ENCODE peak calls at places on chromosome 15, in five cellular contexts. I is HCT116, A is HepG2, X is SK-N-SH, S is GM12878. E is an unnamed sample.

GRCh38 chr15:40769310-40770146 is at the start of gene C15orf62:
- DNase-seq in S (peak; percentile 53), I (no peak), X (peak; percentile 75), A (no peak), E (no peak)

GRCh38 chr15:71301958-71302621 is 186.8 kb downstream of the THSD4 start:
- DNase-seq in I (no peak), X (no peak), A (no peak), S (no peak), E (no peak)

GRCh38 chr15:76196286-76196948 is 114.9 kb downstream of the ETFA start:
- DNase-seq in A (peak; percentile 86), I (peak; percentile 36), X (peak; percentile 79), S (no peak), E (peak; percentile 47)

GRCh38 chr15:31365655-31366127 is 39.1 kb downstream of the KLF13 start:
- DNase-seq in S (no peak), I (no peak), X (peak; percentile 78), A (no peak), E (peak; percentile 23)

GRCh38 chr15:98856540-98856907 is 151.1 kb downstream of the PGPEP1L start:
- DNase-seq in A (no peak), X (no peak), I (no peak), S (no peak), E (no peak)

GRCh38 chr15:75029378-75030022 is 6.1 kb downstream of the PPCDC start:
- DNase-seq in X (peak; percentile 87), A (peak; percentile 66), S (no peak), I (peak; percentile 51), E (peak; percentile 57)

GRCh38 chr15:79310612-79310984 is 314 bp upstream of the TMED3 start:
- DNase-seq in X (no peak), S (no peak), I (no peak), A (peak; percentile 9), E (peak; percentile 31)

GRCh38 chr15:36400936-36401585 is 178.4 kb upstream of the CDIN1 start:
- DNase-seq in I (no peak), A (no peak), X (no peak), S (no peak), E (no peak)

GRCh38 chr15:90160781-90161727 is 40.1 kb upstream of the SEMA4B start:
- DNase-seq in I (no peak), S (no peak), X (no peak), A (peak; percentile 68), E (no peak)

GRCh38 chr15:40536501-40536900 is 28.3 kb downstream of the CCDC32 start:
- DNase-seq in X (no peak), A (no peak), S (no peak), I (no peak), E (no peak)

GRCh38 chr15:67850995-67851535 is 11.2 kb upstream of the RNU6-1 start:
- DNase-seq in A (peak; percentile 51), X (no peak), S (peak; percentile 52), I (peak; percentile 28), E (no peak)

GRCh38 chr15:77580991-77581682 is 51.6 kb downstream of the LINGO1 start:
- DNase-seq in A (no peak), S (no peak), I (no peak), X (no peak), E (no peak)

GRCh38 chr15:75359537-75360250 is 8.7 kb downstream of the MAN2C1 start:
- DNase-seq in X (no peak), I (no peak), S (no peak), A (no peak), E (no peak)

GRCh38 chr15:31148622-31149505 is 47.3 kb upstream of the TRPM1 start:
- DNase-seq in X (no peak), A (no peak), S (no peak), I (no peak), E (no peak)

GRCh38 chr15:69920232-69920631 is 177.5 kb downstream of the TLE3 start:
- DNase-seq in S (no peak), X (no peak), A (no peak), I (no peak), E (no peak)

GRCh38 chr15:41281236-41281635 is 50.2 kb downstream of the CHP1 start:
- DNase-seq in A (peak; percentile 37), I (no peak), X (no peak), S (no peak), E (no peak)

DNA sequence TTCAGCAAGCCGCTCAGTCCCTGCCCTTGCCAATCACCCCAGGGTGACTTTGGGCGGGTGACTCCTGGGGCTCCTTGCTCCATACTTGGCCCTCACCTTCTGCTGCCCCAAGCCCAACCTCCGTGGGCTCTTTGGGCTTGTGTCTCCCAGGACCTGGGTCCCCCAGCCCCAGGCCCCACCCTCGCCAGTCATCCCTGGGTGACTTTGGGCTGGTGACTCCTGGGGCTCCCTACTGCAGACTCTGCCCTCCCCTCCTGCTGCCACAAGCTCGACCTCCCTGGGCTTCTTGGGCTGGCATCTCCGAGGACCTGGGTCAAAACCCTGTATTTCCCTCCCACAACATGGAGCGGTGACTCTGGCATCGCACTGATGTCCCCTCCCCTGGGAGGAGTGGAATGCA is 151.5 kb downstream of the GOLGA6L4 start:
- DNase-seq in A (no peak), X (no peak), S (no peak), I (no peak), E (no peak)
- TF ChIP-seq JUND in A (no peak), X (no peak), S (no peak), I (no peak), E (no peak)

DNA sequence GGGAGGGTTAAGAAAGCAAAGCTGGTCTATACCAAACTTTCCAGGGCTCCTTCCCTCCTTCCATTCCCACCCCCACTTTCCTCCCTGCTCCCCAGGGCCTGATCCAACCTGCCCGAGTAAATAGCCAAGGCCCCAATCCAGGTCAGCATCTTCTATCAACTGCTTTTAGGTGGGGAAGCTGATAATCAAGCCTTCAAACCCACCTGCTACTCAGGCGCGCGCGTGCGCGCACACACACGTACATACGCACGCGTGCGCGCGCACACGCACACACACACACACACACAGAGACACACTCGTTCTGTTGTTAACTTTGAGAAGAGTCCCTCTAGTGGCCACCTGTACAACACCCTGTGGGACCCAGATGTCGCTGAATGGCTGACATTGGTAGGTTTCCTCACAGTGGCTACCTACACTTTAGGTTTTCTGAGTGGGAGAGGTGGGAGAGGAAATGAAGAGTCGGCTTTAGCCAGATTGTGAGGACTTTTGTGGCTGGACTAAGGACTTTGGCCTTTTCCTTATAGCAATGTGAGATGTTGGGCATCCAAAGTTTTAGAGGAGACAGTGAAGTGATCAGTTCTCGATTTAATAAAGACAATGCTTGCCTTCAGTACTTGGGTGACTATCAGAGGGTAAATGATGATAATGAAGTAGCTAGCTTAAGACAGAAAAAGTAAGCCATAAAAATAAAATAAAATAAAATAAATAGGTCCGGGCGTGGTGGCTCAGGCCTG is 179.9 kb upstream of the C2CD4B start:
- DNase-seq in A (peak; percentile 77), I (peak; percentile 86), S (peak; percentile 56), X (peak; percentile 76), E (peak; percentile 95)
- TF ChIP-seq JUND in A (no peak), I (no peak), S (no peak), X (no peak), E (no peak)

GRCh38 chr15:59399465-59400102 is 26.9 kb upstream of the MYO1E start:
- DNase-seq in S (peak; percentile 77), I (no peak), X (no peak), A (no peak), E (no peak)
- TF ChIP-seq JUND in S (no peak), I (no peak), X (no peak), A (no peak), E (no peak)

DNA sequence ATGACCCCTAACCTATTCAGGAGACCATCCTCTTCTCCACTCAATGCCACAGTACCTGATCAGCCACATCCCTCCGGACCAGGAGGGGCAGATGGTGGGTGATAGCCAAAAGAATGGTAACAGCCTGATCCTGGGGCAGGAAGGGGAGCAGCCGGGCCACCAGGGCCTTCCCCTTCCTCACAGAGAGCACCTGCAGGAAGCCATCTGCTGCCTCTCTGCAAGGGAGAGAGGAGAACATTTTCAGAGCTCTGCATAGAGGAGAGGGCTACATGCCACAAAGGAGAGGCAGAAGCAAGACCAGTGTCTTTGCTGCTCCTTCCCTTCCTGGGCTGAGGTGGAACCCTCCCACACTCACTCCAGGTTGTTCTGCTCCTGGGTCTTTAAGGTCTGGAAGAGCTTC is 5.5 kb upstream of the SPG11 start:
- DNase-seq in A (no peak), I (no peak), S (no peak), X (no peak), E (no peak)
- TF ChIP-seq JUND in A (no peak), I (no peak), S (no peak), X (no peak), E (no peak)

DNA sequence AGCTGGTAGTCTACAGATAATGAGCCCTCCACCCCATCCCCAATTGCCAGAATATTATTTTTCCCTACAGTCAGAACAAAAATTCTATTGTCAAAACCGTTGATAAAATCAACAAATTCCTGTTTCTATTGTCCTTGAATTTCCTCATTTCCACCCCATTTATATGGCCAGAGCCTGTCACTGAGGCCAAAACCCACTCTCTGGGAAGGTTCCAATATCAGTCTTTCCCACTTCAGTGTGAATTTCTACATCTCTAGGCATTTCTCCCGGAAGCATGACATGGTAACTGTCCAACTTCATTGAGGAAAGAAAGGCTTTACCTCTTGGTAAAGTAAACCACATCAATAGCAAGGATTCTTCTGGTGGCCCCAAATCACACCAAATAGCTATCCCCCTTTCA is 41.6 kb downstream of the C2CD4A start:
- DNase-seq in I (no peak), A (no peak), S (no peak), X (no peak), E (no peak)
- TF ChIP-seq JUND in I (no peak), A (no peak), S (no peak), X (no peak), E (no peak)

GRCh38 chr15:87211547-87211946 is 1045.0 kb downstream of the NTRK3 start:
- DNase-seq in I (no peak), X (no peak), A (no peak), S (no peak), E (no peak)
- TF ChIP-seq JUND in I (no peak), X (no peak), A (no peak), S (no peak), E (no peak)